ENCODE peak calls at places on chromosome 6, in ten cellular contexts. One of them, this sample, is unnamed.

GRCh38 chr6:53986165-53986720 is 125.0 kb upstream of the MLIP start:
- DNase-seq in astrocyte of the hippocampus: peak
- DNase-seq in foreskin fibroblast: peak
- DNase-seq in prostate gland: peak
- DNase-seq in NCI-H1930: peak
- DNase-seq in stimulated activated CD4-positive, alpha-beta T cell treated with anti-CD3 and anti-CD28 coated beads, Interleukin-15, amount 100 ng/mL, for 1 hour: no peak
- DNase-seq in iPS DF 19.7: no peak
- DNase-seq in Calu3: peak
- DNase-seq in GM19239: no peak
- DNase-seq in fibroblast of pulmonary artery: peak
- DNase-seq in this sample: peak

GRCh38 chr6:169082093-169082492 is 171.6 kb downstream of the THBS2 start:
- DNase-seq in astrocyte of the hippocampus: no peak
- DNase-seq in foreskin fibroblast: no peak
- DNase-seq in prostate gland: no peak
- DNase-seq in NCI-H1930: no peak
- DNase-seq in stimulated activated CD4-positive, alpha-beta T cell treated with anti-CD3 and anti-CD28 coated beads, Interleukin-15, amount 100 ng/mL, for 1 hour: no peak
- DNase-seq in iPS DF 19.7: no peak
- DNase-seq in Calu3: no peak
- DNase-seq in GM19239: no peak
- DNase-seq in fibroblast of pulmonary artery: no peak
- DNase-seq in this sample: no peak

GRCh38 chr6:48471326-48471725 is 360.3 kb upstream of the PTCHD4 start:
- DNase-seq in astrocyte of the hippocampus: no peak
- DNase-seq in foreskin fibroblast: no peak
- DNase-seq in prostate gland: no peak
- DNase-seq in NCI-H1930: no peak
- DNase-seq in stimulated activated CD4-positive, alpha-beta T cell treated with anti-CD3 and anti-CD28 coated beads, Interleukin-15, amount 100 ng/mL, for 1 hour: no peak
- DNase-seq in iPS DF 19.7: no peak
- DNase-seq in Calu3: no peak
- DNase-seq in GM19239: no peak
- DNase-seq in fibroblast of pulmonary artery: no peak
- DNase-seq in this sample: no peak

GRCh38 chr6:125285936-125286335 is 15.8 kb downstream of the HDDC2 start:
- DNase-seq in astrocyte of the hippocampus: no peak
- DNase-seq in foreskin fibroblast: no peak
- DNase-seq in prostate gland: no peak
- DNase-seq in NCI-H1930: no peak
- DNase-seq in stimulated activated CD4-positive, alpha-beta T cell treated with anti-CD3 and anti-CD28 coated beads, Interleukin-15, amount 100 ng/mL, for 1 hour: no peak
- DNase-seq in iPS DF 19.7: no peak
- DNase-seq in Calu3: no peak
- DNase-seq in GM19239: no peak
- DNase-seq in fibroblast of pulmonary artery: no peak
- DNase-seq in this sample: peak

GRCh38 chr6:79635179-79635578 is 4.0 kb downstream of the SH3BGRL2 start:
- DNase-seq in astrocyte of the hippocampus: peak
- DNase-seq in foreskin fibroblast: peak
- DNase-seq in prostate gland: no peak
- DNase-seq in NCI-H1930: no peak
- DNase-seq in stimulated activated CD4-positive, alpha-beta T cell treated with anti-CD3 and anti-CD28 coated beads, Interleukin-15, amount 100 ng/mL, for 1 hour: no peak
- DNase-seq in iPS DF 19.7: no peak
- DNase-seq in Calu3: no peak
- DNase-seq in GM19239: no peak
- DNase-seq in fibroblast of pulmonary artery: peak
- DNase-seq in this sample: no peak

GRCh38 chr6:10425973-10426780 is 11.3 kb upstream of the TFAP2A start:
- DNase-seq in astrocyte of the hippocampus: peak
- DNase-seq in foreskin fibroblast: peak
- DNase-seq in prostate gland: no peak
- DNase-seq in NCI-H1930: no peak
- DNase-seq in stimulated activated CD4-positive, alpha-beta T cell treated with anti-CD3 and anti-CD28 coated beads, Interleukin-15, amount 100 ng/mL, for 1 hour: no peak
- DNase-seq in iPS DF 19.7: no peak
- DNase-seq in Calu3: peak
- DNase-seq in GM19239: no peak
- DNase-seq in fibroblast of pulmonary artery: no peak
- DNase-seq in this sample: peak

GRCh38 chr6:135481786-135482369 is 15.7 kb downstream of the AHI1 start:
- DNase-seq in astrocyte of the hippocampus: no peak
- DNase-seq in foreskin fibroblast: no peak
- DNase-seq in prostate gland: no peak
- DNase-seq in NCI-H1930: no peak
- DNase-seq in stimulated activated CD4-positive, alpha-beta T cell treated with anti-CD3 and anti-CD28 coated beads, Interleukin-15, amount 100 ng/mL, for 1 hour: no peak
- DNase-seq in iPS DF 19.7: no peak
- DNase-seq in Calu3: no peak
- DNase-seq in GM19239: no peak
- DNase-seq in fibroblast of pulmonary artery: peak
- DNase-seq in this sample: peak

GRCh38 chr6:88304515-88304914 is 138.4 kb upstream of the CNR1 start:
- DNase-seq in astrocyte of the hippocampus: no peak
- DNase-seq in foreskin fibroblast: no peak
- DNase-seq in prostate gland: no peak
- DNase-seq in NCI-H1930: no peak
- DNase-seq in stimulated activated CD4-positive, alpha-beta T cell treated with anti-CD3 and anti-CD28 coated beads, Interleukin-15, amount 100 ng/mL, for 1 hour: no peak
- DNase-seq in iPS DF 19.7: no peak
- DNase-seq in Calu3: no peak
- DNase-seq in GM19239: no peak
- DNase-seq in fibroblast of pulmonary artery: no peak
- DNase-seq in this sample: no peak

GRCh38 chr6:107713214-107713962 is 110.7 kb downstream of the SCML4 start:
- DNase-seq in astrocyte of the hippocampus: no peak
- DNase-seq in foreskin fibroblast: peak
- DNase-seq in prostate gland: no peak
- DNase-seq in NCI-H1930: no peak
- DNase-seq in stimulated activated CD4-positive, alpha-beta T cell treated with anti-CD3 and anti-CD28 coated beads, Interleukin-15, amount 100 ng/mL, for 1 hour: no peak
- DNase-seq in iPS DF 19.7: no peak
- DNase-seq in Calu3: no peak
- DNase-seq in GM19239: no peak
- DNase-seq in fibroblast of pulmonary artery: no peak
- DNase-seq in this sample: no peak

GRCh38 chr6:106974337-106974998 is at the start of gene CD24:
- DNase-seq in astrocyte of the hippocampus: peak
- DNase-seq in foreskin fibroblast: peak
- DNase-seq in prostate gland: peak
- DNase-seq in NCI-H1930: peak
- DNase-seq in stimulated activated CD4-positive, alpha-beta T cell treated with anti-CD3 and anti-CD28 coated beads, Interleukin-15, amount 100 ng/mL, for 1 hour: no peak
- DNase-seq in iPS DF 19.7: no peak
- DNase-seq in Calu3: peak
- DNase-seq in GM19239: no peak
- DNase-seq in fibroblast of pulmonary artery: no peak
- DNase-seq in this sample: no peak

GRCh38 chr6:5453531-5453930 is 192.2 kb downstream of the FARS2 start:
- DNase-seq in astrocyte of the hippocampus: peak
- DNase-seq in foreskin fibroblast: no peak
- DNase-seq in prostate gland: no peak
- DNase-seq in NCI-H1930: no peak
- DNase-seq in stimulated activated CD4-positive, alpha-beta T cell treated with anti-CD3 and anti-CD28 coated beads, Interleukin-15, amount 100 ng/mL, for 1 hour: no peak
- DNase-seq in iPS DF 19.7: no peak
- DNase-seq in Calu3: no peak
- DNase-seq in GM19239: no peak
- DNase-seq in fibroblast of pulmonary artery: no peak
- DNase-seq in this sample: no peak

GRCh38 chr6:123456836-123457235 is 179.9 kb downstream of the TRDN start:
- DNase-seq in astrocyte of the hippocampus: no peak
- DNase-seq in foreskin fibroblast: no peak
- DNase-seq in prostate gland: no peak
- DNase-seq in NCI-H1930: no peak
- DNase-seq in stimulated activated CD4-positive, alpha-beta T cell treated with anti-CD3 and anti-CD28 coated beads, Interleukin-15, amount 100 ng/mL, for 1 hour: no peak
- DNase-seq in iPS DF 19.7: no peak
- DNase-seq in Calu3: no peak
- DNase-seq in GM19239: no peak
- DNase-seq in fibroblast of pulmonary artery: no peak
- DNase-seq in this sample: no peak

This sample was measured in fibroblast of gingiva.